ENCODE peak calls at places on chromosomes 1 and 21, in five cellular contexts. C is SK-N-SH, F is HCT116, E is K562, Q is GM12878. R is an unnamed sample.
A peak's percentile ranks its signal among the peaks of the same experiment; 100 is the strongest.

GRCh38 chr21:44289381-44290010 is 3.8 kb downstream of the AIRE start:
- DNase-seq in C (no peak), F (no peak), E (no peak), Q (no peak), R (no peak)

GRCh38 chr1:201206152-201206551 is 15.5 kb downstream of the IGFN1 start:
- DNase-seq in C (no peak), F (no peak), E (no peak), Q (no peak), R (no peak)

GRCh38 chr1:152964536-152964935 is 5.9 kb upstream of the SPRR4 start:
- DNase-seq in C (no peak), F (no peak), E (no peak), Q (no peak), R (no peak)

GRCh38 chr1:231351816-231352215 is 13.7 kb downstream of the SPRTN start:
- DNase-seq in C (no peak), F (no peak), E (no peak), Q (no peak), R (no peak)

GRCh38 chr1:55316494-55316893 is 101.3 kb upstream of the USP24 start:
- DNase-seq in C (no peak), F (no peak), E (no peak), Q (no peak), R (no peak)

GRCh38 chr1:82934069-82934468 is 1064.9 kb downstream of the TTLL7 start:
- DNase-seq in C (peak; percentile 7), F (no peak), E (no peak), Q (no peak), R (no peak)

GRCh38 chr1:175520186-175520585 is 223.2 kb downstream of the TNR start:
- DNase-seq in C (no peak), F (no peak), E (no peak), Q (no peak), R (no peak)

GRCh38 chr1:216034506-216034905 is 388.7 kb downstream of the USH2A start:
- DNase-seq in C (no peak), F (no peak), E (no peak), Q (no peak), R (no peak)

GRCh38 chr1:211336161-211336560 is 9.5 kb downstream of the TRAF5 start:
- DNase-seq in C (no peak), F (no peak), E (no peak), Q (no peak), R (no peak)

GRCh38 chr1:231397882-231398671 is 24.0 kb downstream of the EGLN1 start:
- DNase-seq in C (no peak), F (no peak), E (no peak), Q (no peak), R (no peak)

GRCh38 chr1:21295545-21295944 is 5.3 kb upstream of the ECE1 start:
- DNase-seq in C (no peak), F (no peak), E (no peak), Q (no peak), R (no peak)

GRCh38 chr21:27580276-27580675 is 613.4 kb upstream of the ADAMTS5 start:
- DNase-seq in C (no peak), F (no peak), E (no peak), Q (no peak), R (no peak)

GRCh38 chr1:94081566-94082344 is 39.2 kb downstream of the ABCA4 start:
- DNase-seq in C (no peak), F (no peak), E (no peak), Q (no peak), R (no peak)

GRCh38 chr1:12478612-12478985 is 139.4 kb downstream of the DHRS3 start:
- DNase-seq in C (no peak), F (no peak), E (peak; percentile 47), Q (no peak), R (no peak)

GRCh38 chr1:201126832-201127754 is at the start of gene ASCL5:
- DNase-seq in C (peak; percentile 44), F (peak; percentile 72), E (peak; percentile 36), Q (no peak), R (peak; percentile 72)

GRCh38 chr1:10045480-10046355 is 13.0 kb downstream of the UBE4B start:
- DNase-seq in C (no peak), F (no peak), E (peak; percentile 52), Q (no peak), R (no peak)

GRCh38 chr1:117174851-117175250 is 35.9 kb downstream of the VTCN1 start:
- DNase-seq in C (no peak), F (no peak), E (no peak), Q (no peak), R (no peak)

GRCh38 chr1:201536542-201536941 is 2.4 kb upstream of the NAV1 start:
- DNase-seq in C (no peak), F (peak; percentile 35), E (no peak), Q (no peak), R (no peak)

GRCh38 chr1:220594356-220594755 is 66.4 kb downstream of the MARK1 start:
- DNase-seq in C (no peak), F (no peak), E (no peak), Q (no peak), R (no peak)

GRCh38 chr1:38026592-38027200 is 14.2 kb downstream of the UTP11 start:
- DNase-seq in C (no peak), F (no peak), E (no peak), Q (no peak), R (no peak)

GRCh38 chr21:35989185-35989735 is 71.1 kb downstream of the SETD4 start:
- DNase-seq in C (no peak), F (no peak), E (no peak), Q (no peak), R (no peak)

GRCh38 chr1:67850611-67851075 is 17.4 kb upstream of the GNG12 start:
- DNase-seq in C (no peak), F (peak; percentile 69), E (no peak), Q (no peak), R (no peak)

GRCh38 chr1:235160395-235160964 is 570 bp downstream of the RBM34 start:
- DNase-seq in C (no peak), F (peak; percentile 37), E (no peak), Q (no peak), R (peak; percentile 50)

GRCh38 chr1:234503193-234504050 is 24.4 kb upstream of the TARBP1 start:
- DNase-seq in C (no peak), F (no peak), E (no peak), Q (no peak), R (no peak)

GRCh38 chr21:44052071-44052829 is 40.1 kb downstream of the TRAPPC10 start:
- DNase-seq in C (no peak), F (no peak), E (no peak), Q (no peak), R (no peak)

GRCh38 chr1:219699870-219700269 is 87.0 kb upstream of the ZC3H11B start:
- DNase-seq in C (no peak), F (no peak), E (no peak), Q (no peak), R (no peak)

GRCh38 chr1:163924041-163924440 is 602.3 kb downstream of the NUF2 start:
- DNase-seq in C (no peak), F (no peak), E (no peak), Q (no peak), R (no peak)

GRCh38 chr1:223776075-223776814 is 63.9 kb downstream of the CAPN2 start:
- DNase-seq in C (no peak), F (peak; percentile 38), E (peak; percentile 40), Q (no peak), R (no peak)

GRCh38 chr21:46350571-46350970 is 26.6 kb downstream of the PCNT start:
- DNase-seq in C (no peak), F (no peak), E (no peak), Q (no peak), R (no peak)

GRCh38 chr1:14674030-14674429 is 75.5 kb downstream of the KAZN start:
- DNase-seq in C (no peak), F (no peak), E (no peak), Q (no peak), R (no peak)

GRCh38 chr1:162133566-162133965 is 64.1 kb downstream of the NOS1AP start:
- DNase-seq in C (no peak), F (no peak), E (no peak), Q (no peak), R (no peak)

GRCh38 chr1:95226781-95227660 is 7.0 kb upstream of the RWDD3 start:
- DNase-seq in C (no peak), F (no peak), E (no peak), Q (no peak), R (no peak)

GRCh38 chr1:95223110-95223509 is 10.9 kb upstream of the RWDD3 start:
- DNase-seq in C (no peak), F (no peak), E (no peak), Q (no peak), R (no peak)

GRCh38 chr1:95219407-95219806 is 14.6 kb upstream of the RWDD3 start:
- DNase-seq in C (no peak), F (no peak), E (no peak), Q (no peak), R (no peak)

GRCh38 chr1:95221306-95221705 is 12.7 kb upstream of the RWDD3 start:
- DNase-seq in C (no peak), F (no peak), E (no peak), Q (no peak), R (no peak)

GRCh38 chr1:95222629-95223028 is 11.4 kb upstream of the RWDD3 start:
- DNase-seq in C (no peak), F (no peak), E (no peak), Q (no peak), R (no peak)
- TF ChIP-seq REST in C (no peak), F (no peak), E (no peak), Q (no peak), R (no peak)

DNA sequence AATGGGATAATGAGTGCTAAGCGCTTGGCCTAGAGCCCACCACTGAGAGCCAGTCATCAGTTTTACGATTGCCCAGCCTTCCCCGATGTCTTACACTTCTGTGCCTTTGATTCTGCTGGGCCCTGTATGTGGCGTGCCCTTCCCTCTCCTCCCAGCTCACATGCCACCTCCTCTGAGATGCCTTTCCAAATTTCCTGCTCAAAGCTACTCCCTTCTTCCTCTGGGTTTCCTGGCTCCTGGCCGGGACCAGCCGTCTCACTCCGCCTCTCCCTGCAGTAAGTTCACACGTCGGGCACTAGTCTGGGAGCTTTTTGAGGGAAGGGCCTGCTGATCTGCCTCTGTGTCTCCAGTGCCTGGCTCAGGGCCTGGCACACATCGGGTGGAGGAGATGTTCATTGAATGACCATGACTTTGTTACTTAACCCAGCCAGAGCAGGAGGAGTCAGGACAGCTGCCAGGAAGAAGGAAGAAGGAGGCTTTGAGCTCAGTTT is 63.4 kb downstream of the EPHB2 start:
- DNase-seq in C (no peak), F (no peak), E (no peak), Q (no peak), R (no peak)
- TF ChIP-seq JUND in C (no peak), F (no peak), E (no peak), Q (no peak), R (no peak)

GRCh38 chr1:43706598-43707190 is 642 bp upstream of the ST3GAL3 start:
- DNase-seq in C (peak; percentile 39), F (no peak), E (peak; percentile 30), Q (no peak), R (peak; percentile 20)
- TF ChIP-seq REST in C (no peak), F (no peak), E (peak; percentile 17), Q (no peak), R (no peak)

DNA sequence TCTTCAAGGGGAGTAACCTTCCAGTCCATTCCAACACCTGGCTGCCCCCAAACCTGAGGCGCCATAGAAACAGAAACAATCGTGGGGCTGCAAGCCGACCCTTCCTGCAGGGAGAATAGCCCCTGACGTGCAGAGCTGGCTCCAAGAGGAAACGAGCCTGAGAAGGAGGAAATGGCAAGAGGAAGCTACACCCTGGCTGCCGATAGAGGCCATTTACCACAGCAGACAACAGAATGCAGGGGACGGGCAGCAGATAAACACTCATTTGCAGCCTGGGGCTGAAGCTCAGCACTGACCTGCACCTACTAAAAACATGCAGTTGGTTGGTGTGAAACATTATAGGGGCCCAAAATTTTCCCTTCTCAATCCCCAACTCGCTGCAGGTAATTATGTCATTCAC is 8.7 kb upstream of the TDRD10 start:
- DNase-seq in C (peak; percentile 42), F (no peak), E (no peak), Q (no peak), R (no peak)
- TF ChIP-seq JUND in C (no peak), F (no peak), E (no peak), Q (no peak), R (no peak)